ENCODE peak calls at places on chromosomes 16 and 17, in four cellular contexts. One of them, this sample, is unnamed.

GRCh38 chr17:70604854-70605253 is 435.5 kb downstream of the KCNJ2 start:
- DNase-seq in stomach: no peak
- DNase-seq in spleen: no peak
- DNase-seq in H1: no peak
- DNase-seq in this sample: no peak

GRCh38 chr17:81471804-81472456 is 40.7 kb downstream of the ACTG1 start:
- DNase-seq in stomach: no peak
- DNase-seq in spleen: no peak
- DNase-seq in H1: no peak
- DNase-seq in this sample: no peak

GRCh38 chr17:59899099-59899498 is 6.2 kb downstream of the RPS6KB1 start:
- DNase-seq in stomach: no peak
- DNase-seq in spleen: no peak
- DNase-seq in H1: no peak
- DNase-seq in this sample: no peak

GRCh38 chr17:78196712-78197111 is 9.6 kb downstream of the AFMID start:
- DNase-seq in stomach: no peak
- DNase-seq in spleen: no peak
- DNase-seq in H1: no peak
- DNase-seq in this sample: no peak

GRCh38 chr17:82246365-82247174 is 17.7 kb downstream of the SLC16A3 start:
- DNase-seq in stomach: peak; percentile 52
- DNase-seq in spleen: peak; percentile 76
- DNase-seq in H1: no peak
- DNase-seq in this sample: no peak

GRCh38 chr17:80942360-80943345 is 49.0 kb upstream of the CHMP6 start:
- DNase-seq in stomach: peak; percentile 76
- DNase-seq in spleen: peak; percentile 79
- DNase-seq in H1: no peak
- DNase-seq in this sample: peak; percentile 94

GRCh38 chr16:48164907-48165715 is 9.3 kb upstream of the ABCC12 start:
- DNase-seq in stomach: peak; percentile 80
- DNase-seq in spleen: peak; percentile 92
- DNase-seq in H1: peak; percentile 89
- DNase-seq in this sample: no peak

GRCh38 chr16:81841709-81842108 is 62.6 kb downstream of the PLCG2 start:
- DNase-seq in stomach: no peak
- DNase-seq in spleen: no peak
- DNase-seq in H1: no peak
- DNase-seq in this sample: no peak

GRCh38 chr16:38941-39892 is 14.2 kb downstream of the POLR3K start:
- DNase-seq in stomach: peak; percentile 73
- DNase-seq in spleen: peak; percentile 92
- DNase-seq in H1: no peak
- DNase-seq in this sample: no peak

GRCh38 chr16:28873543-28874201 is 4.6 kb upstream of the ATP2A1 start:
- DNase-seq in stomach: no peak
- DNase-seq in spleen: peak; percentile 85
- DNase-seq in H1: peak; percentile 87
- DNase-seq in this sample: no peak

GRCh38 chr17:81039854-81040758 is 5.2 kb downstream of the BAIAP2 start:
- DNase-seq in stomach: no peak
- DNase-seq in spleen: no peak
- DNase-seq in H1: no peak
- DNase-seq in this sample: no peak

GRCh38 chr17:45579529-45580495 is 89.3 kb upstream of the PLEKHM1 start:
- DNase-seq in stomach: no peak
- DNase-seq in spleen: no peak
- DNase-seq in H1: peak; percentile 63
- DNase-seq in this sample: no peak

GRCh38 chr16:78259883-78260282 is 160.4 kb downstream of the WWOX start:
- DNase-seq in stomach: no peak
- DNase-seq in spleen: no peak
- DNase-seq in H1: no peak
- DNase-seq in this sample: no peak
- TF ChIP-seq POLR2A in stomach: no peak
- TF ChIP-seq POLR2A in spleen: no peak
- TF ChIP-seq POLR2A in H1: no peak
- TF ChIP-seq POLR2A in this sample: no peak

DNA sequence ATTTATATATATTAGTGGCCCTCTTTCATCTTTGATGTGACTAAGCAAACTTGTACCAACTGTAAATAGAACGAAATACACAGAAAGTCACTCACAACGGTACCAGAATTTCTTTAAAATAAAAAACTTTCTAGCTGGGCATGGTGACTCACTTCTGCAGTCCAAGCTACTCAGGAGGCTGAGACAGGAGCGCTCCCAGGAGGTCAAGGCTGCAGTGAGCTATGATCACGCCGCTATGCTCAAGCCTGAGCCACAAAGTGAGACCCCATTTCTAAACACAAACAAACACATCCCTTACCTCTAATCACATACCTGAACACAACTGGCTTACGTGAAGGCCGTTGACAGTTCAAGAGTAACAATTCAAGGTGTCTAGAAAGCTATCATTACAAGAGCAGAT is 29.7 kb downstream of the STAT5B start:
- DNase-seq in stomach: no peak
- DNase-seq in spleen: no peak
- DNase-seq in H1: no peak
- DNase-seq in this sample: no peak
- H3K4me1 ChIP-seq in stomach: peaks cover 21% of the 10 kb centered on the region
- H3K4me1 ChIP-seq in spleen: peaks cover 60% of the 10 kb centered on the region
- H3K4me1 ChIP-seq in H1: no peaks in the 10 kb centered on the region
- H3K4me1 ChIP-seq in this sample: peaks cover 47% of the 10 kb centered on the region

GRCh38 chr16:77531741-77532140 is 96.9 kb upstream of the ADAMTS18 start:
- DNase-seq in stomach: no peak
- DNase-seq in spleen: no peak
- DNase-seq in H1: no peak
- DNase-seq in this sample: no peak
- TF ChIP-seq POLR2AphosphoS5 in stomach: no peak
- TF ChIP-seq POLR2AphosphoS5 in spleen: no peak
- TF ChIP-seq POLR2AphosphoS5 in H1: no peak
- TF ChIP-seq POLR2AphosphoS5 in this sample: no peak

GRCh38 chr17:40552806-40553693 is 12.2 kb downstream of the CCR7 start:
- DNase-seq in stomach: peak; percentile 20
- DNase-seq in spleen: peak; percentile 71
- DNase-seq in H1: no peak
- DNase-seq in this sample: peak; percentile 93
- TF ChIP-seq POLR2A in stomach: no peak
- TF ChIP-seq POLR2A in spleen: no peak
- TF ChIP-seq POLR2A in H1: no peak
- TF ChIP-seq POLR2A in this sample: no peak

DNA sequence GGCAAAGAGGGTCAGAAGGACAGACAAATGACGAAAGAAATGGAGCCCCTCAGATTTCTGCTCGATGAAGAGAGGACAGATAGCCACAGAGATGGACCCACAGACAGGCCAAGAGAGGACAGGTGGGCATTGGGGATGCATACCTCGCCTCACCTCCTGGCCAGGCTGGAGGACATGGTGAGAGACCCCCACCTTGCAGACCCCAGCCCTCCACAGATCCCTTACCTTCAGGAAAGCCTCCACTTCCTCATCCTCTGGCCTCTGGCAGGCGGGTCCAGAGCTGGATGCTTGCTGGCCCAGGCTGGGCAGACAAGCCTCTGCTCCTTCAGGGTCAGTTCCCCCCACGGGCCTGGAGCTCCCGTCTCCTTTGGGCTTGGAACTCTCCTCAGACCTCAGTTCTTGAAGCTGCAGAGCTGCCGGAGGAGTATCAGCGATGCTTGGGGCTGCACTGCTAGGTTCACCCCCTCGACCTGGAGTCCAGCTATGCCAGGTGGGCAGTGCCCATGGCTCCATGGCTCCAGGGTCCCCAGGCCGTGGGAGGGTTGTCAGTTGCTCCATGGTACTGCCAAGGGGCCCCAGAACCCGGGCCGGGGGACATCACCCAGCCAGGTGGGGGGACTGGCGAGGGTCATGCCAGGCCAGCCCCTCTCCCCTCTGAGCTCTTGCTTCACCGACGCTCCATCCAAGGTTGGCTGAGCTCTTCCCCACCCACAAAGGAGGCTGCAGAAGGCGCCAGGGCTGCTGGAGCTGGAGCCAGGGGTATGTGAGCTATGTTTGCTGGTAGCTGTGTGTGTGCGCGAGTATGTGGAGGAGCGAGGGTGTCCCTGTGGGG is 1.0 kb downstream of the TSPOAP1 start:
- DNase-seq in stomach: no peak
- DNase-seq in spleen: peak; percentile 92
- DNase-seq in H1: no peak
- DNase-seq in this sample: no peak
- H3K4me1 ChIP-seq in stomach: peaks cover 13% of the 10 kb centered on the region
- H3K4me1 ChIP-seq in spleen: peaks cover 60% of the 10 kb centered on the region
- H3K4me1 ChIP-seq in H1: peaks cover 37% of the 10 kb centered on the region
- H3K4me1 ChIP-seq in this sample: peaks cover 28% of the 10 kb centered on the region

GRCh38 chr16:89246903-89247733 is 29.6 kb downstream of the ZNF778 start:
- DNase-seq in stomach: peak; percentile 94
- DNase-seq in spleen: peak; percentile 97
- DNase-seq in H1: peak; percentile 100
- DNase-seq in this sample: no peak
- TF ChIP-seq POLR2AphosphoS5 in stomach: no peak
- TF ChIP-seq POLR2AphosphoS5 in spleen: peak; percentile 43
- TF ChIP-seq POLR2AphosphoS5 in H1: no peak
- TF ChIP-seq POLR2AphosphoS5 in this sample: no peak

GRCh38 chr17:39799395-39799794 is 61.7 kb downstream of the GRB7 start:
- DNase-seq in stomach: no peak
- DNase-seq in spleen: no peak
- DNase-seq in H1: no peak
- DNase-seq in this sample: no peak

GRCh38 chr17:39791296-39791992 is 53.7 kb downstream of the GRB7 start:
- DNase-seq in stomach: no peak
- DNase-seq in spleen: no peak
- DNase-seq in H1: no peak
- DNase-seq in this sample: no peak

GRCh38 chr17:39793473-39793872 is 55.7 kb downstream of the GRB7 start:
- DNase-seq in stomach: no peak
- DNase-seq in spleen: no peak
- DNase-seq in H1: no peak
- DNase-seq in this sample: no peak

GRCh38 chr17:39792523-39793221 is 54.9 kb downstream of the GRB7 start:
- DNase-seq in stomach: no peak
- DNase-seq in spleen: no peak
- DNase-seq in H1: no peak
- DNase-seq in this sample: no peak

DNA sequence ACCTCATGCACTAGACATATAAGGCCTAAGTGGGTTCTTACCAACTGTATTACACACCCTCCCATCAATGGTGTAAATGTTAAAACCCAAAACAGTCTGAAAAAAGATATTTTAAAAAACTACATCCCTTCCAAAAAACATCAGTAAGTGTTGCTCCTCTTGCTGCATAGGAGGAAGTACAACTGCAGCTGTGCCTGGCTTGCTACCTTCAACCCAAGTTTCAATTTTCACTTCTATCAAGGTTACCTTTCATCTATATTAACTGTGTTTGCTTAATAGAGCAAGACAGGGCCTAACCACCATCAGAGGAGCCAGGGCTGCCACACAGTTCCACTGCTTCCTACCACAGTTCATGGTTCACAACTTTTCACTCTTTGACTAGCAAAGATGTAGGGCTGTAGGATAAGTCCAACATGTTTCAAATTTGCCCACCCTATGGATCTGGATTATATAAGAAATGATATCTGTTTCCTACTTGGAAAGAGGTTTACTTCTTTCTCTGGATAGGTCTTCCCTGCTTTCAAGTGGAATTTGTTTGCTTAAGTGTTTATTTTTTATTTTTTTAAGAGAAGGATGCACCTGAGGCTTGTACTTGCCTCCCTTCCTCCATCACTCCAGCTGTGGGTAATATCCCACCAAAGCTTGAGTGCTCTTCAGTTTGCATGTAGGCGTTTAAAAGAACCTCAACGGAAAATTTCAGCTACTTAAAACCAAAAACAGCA is 56.7 kb downstream of the GRB7 start:
- DNase-seq in stomach: peak; percentile 37
- DNase-seq in spleen: peak; percentile 82
- DNase-seq in H1: no peak
- DNase-seq in this sample: no peak
- TF ChIP-seq POLR2A in stomach: no peak
- TF ChIP-seq POLR2A in spleen: no peak
- TF ChIP-seq POLR2A in H1: no peak
- TF ChIP-seq POLR2A in this sample: no peak

DNA sequence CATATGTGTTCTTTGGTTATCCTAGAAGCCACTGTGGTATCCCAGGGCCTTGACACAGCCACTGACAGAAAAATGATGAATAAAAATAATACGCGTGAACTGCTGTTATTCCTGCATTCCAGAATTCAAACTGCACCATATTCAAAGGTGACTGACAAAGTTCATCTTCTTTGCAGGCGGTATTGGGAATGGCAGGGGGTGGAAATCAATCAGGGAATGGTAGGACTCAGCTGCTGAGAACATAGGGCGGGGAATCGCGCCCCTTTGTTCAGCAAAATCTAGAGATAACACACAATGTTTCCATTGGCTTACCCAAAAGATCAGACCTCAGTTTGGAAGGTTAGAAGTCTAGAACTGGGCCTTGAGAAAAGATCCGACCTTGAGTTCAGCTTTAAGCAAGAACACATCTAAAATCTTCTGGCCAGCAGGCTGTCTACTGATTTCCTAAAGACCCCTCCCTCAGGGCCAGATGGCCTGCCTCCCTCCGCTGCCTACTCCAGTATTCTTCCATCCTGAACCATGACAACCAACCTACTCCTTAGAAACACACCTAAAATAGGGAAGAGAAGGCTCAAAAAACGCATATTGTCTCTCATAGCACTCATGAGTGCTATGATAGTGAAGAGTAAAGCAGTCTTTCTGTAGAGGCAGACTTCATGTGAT is 34.1 kb downstream of the CDK5R1 start:
- DNase-seq in stomach: no peak
- DNase-seq in spleen: no peak
- DNase-seq in H1: no peak
- DNase-seq in this sample: no peak
- H3K4me1 ChIP-seq in stomach: peaks cover 13% of the 10 kb centered on the region
- H3K4me1 ChIP-seq in spleen: peaks cover 75% of the 10 kb centered on the region
- H3K4me1 ChIP-seq in H1: peaks cover 21% of the 10 kb centered on the region
- H3K4me1 ChIP-seq in this sample: peaks cover 15% of the 10 kb centered on the region

DNA sequence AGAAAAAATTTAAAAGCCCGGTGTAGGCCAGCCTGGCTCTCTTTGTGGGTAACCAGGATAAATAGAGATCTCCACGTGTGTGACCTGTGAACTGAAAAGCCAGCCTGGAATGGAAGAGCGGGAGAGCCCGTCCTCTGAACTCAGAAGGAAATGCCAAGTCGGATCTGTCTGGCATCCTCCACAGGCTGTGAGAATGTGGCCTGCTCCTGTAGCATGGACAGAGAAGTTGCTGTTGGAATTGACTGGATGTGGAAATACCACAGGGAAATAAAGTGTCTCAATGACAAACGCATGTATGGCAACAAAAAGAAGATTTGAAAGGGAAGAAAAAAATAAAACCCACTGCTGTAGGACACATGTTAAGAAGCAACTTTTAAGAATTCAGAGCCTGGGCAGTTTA is 6.7 kb downstream of the KLHL36 start:
- DNase-seq in stomach: no peak
- DNase-seq in spleen: no peak
- DNase-seq in H1: no peak
- DNase-seq in this sample: no peak
- TF ChIP-seq POLR2AphosphoS5 in stomach: no peak
- TF ChIP-seq POLR2AphosphoS5 in spleen: no peak
- TF ChIP-seq POLR2AphosphoS5 in H1: no peak
- TF ChIP-seq POLR2AphosphoS5 in this sample: no peak